ENCODE peak calls at places on chromosome 20, in seven cellular contexts. T is Peyer's patch, F is ovary, P is breast epithelium, D is A549, A is heart left ventricle, J is GM12892. I is an unnamed sample.

GRCh38 chr20:63092660-63093215 is 86.0 kb upstream of the BHLHE23 start:
- DNase-seq in J (no peak), F (no peak), D (no peak), P (no peak), T (peak), A (peak), I (peak)

GRCh38 chr20:62606551-62607201 is 35.6 kb upstream of the SLCO4A1 start:
- DNase-seq in D (no peak), J (no peak), F (peak), A (peak), P (no peak), T (no peak), I (no peak)

GRCh38 chr20:36447101-36447500 is 94.2 kb upstream of the MYL9 start:
- DNase-seq in P (no peak), D (no peak), F (no peak), T (no peak), A (no peak), J (no peak), I (no peak)

GRCh38 chr20:10250902-10251301 is 32.3 kb downstream of the SNAP25 start:
- DNase-seq in T (no peak), F (no peak), J (no peak), D (peak), P (no peak), A (no peak), I (no peak)

GRCh38 chr20:51480507-51481270 is 61.8 kb downstream of the NFATC2 start:
- DNase-seq in J (peak), T (no peak), D (no peak), F (no peak), P (no peak), A (no peak), I (no peak)

GRCh38 chr20:6802227-6802626 is 34.7 kb downstream of the BMP2 start:
- DNase-seq in F (no peak), T (no peak), P (no peak), D (no peak), A (no peak), J (no peak), I (no peak)

GRCh38 chr20:31476648-31477220 is 1.6 kb downstream of the REM1 start:
- DNase-seq in D (no peak), J (no peak), P (no peak), A (no peak), T (no peak), F (no peak), I (no peak)

GRCh38 chr20:2986466-2986865 is 57.0 kb upstream of the GNRH2 start:
- DNase-seq in D (no peak), F (no peak), T (no peak), P (no peak), J (no peak), A (no peak), I (no peak)

GRCh38 chr20:25512709-25513108 is 72.6 kb downstream of the NINL start:
- DNase-seq in A (no peak), D (no peak), P (no peak), T (no peak), F (no peak), J (no peak), I (peak)

GRCh38 chr20:62253398-62253797 is 15.1 kb downstream of the OSBPL2 start:
- DNase-seq in A (no peak), P (no peak), D (no peak), T (no peak), J (no peak), F (no peak), I (no peak)

GRCh38 chr20:46253391-46253790 is 54.9 kb downstream of the CDH22 start:
- DNase-seq in F (no peak), P (no peak), J (no peak), T (peak), D (peak), A (no peak), I (no peak)

GRCh38 chr20:62892348-62893304 is 31.0 kb upstream of the TCFL5 start:
- DNase-seq in D (no peak), J (no peak), F (no peak), A (no peak), T (no peak), P (no peak), I (no peak)

GRCh38 chr20:51768759-51769517 is 748 bp upstream of the ATP9A start:
- DNase-seq in D (no peak), A (no peak), T (no peak), J (no peak), P (no peak), F (peak), I (no peak)

GRCh38 chr20:4925842-4926530 is 75.3 kb downstream of the SLC23A2 start:
- DNase-seq in P (peak), T (no peak), J (no peak), A (peak), D (peak), F (peak), I (peak)

GRCh38 chr20:46789339-46789984 is 80.0 kb downstream of the SLC2A10 start:
- DNase-seq in T (no peak), F (no peak), D (no peak), P (no peak), A (no peak), J (no peak), I (no peak)

GRCh38 chr20:63151554-63152321 is 64.2 kb downstream of the YTHDF1 start:
- DNase-seq in A (peak), T (no peak), F (peak), D (no peak), J (no peak), P (no peak), I (no peak)

GRCh38 chr20:63661959-63662812 is 4.1 kb downstream of the RTEL1 start:
- DNase-seq in J (no peak), D (no peak), F (no peak), P (no peak), T (no peak), A (no peak), I (no peak)

GRCh38 chr20:63357921-63358905 is 2.9 kb downstream of the CHRNA4 start:
- DNase-seq in T (no peak), D (no peak), F (no peak), A (peak), P (no peak), J (no peak), I (no peak)

GRCh38 chr20:61767776-61768494 is 297.7 kb downstream of the TAF4 start:
- DNase-seq in J (no peak), A (no peak), D (no peak), F (no peak), P (no peak), T (no peak), I (no peak)

GRCh38 chr20:7841967-7842301 is 98.3 kb downstream of the HAO1 start:
- DNase-seq in F (no peak), T (no peak), P (no peak), D (peak), A (no peak), J (no peak), I (no peak)

GRCh38 chr20:62427172-62428007 is at the start of gene RBBP8NL:
- DNase-seq in F (no peak), A (no peak), J (no peak), D (no peak), P (peak), T (peak), I (peak)

GRCh38 chr20:21125072-21125848 is 622 bp upstream of the KIZ start:
- DNase-seq in T (peak), F (no peak), D (peak), J (no peak), A (no peak), P (peak), I (peak)

GRCh38 chr20:23187759-23188158 is 101.6 kb upstream of the CD93 start:
- DNase-seq in J (no peak), F (no peak), D (peak), A (no peak), T (no peak), P (no peak), I (peak)

GRCh38 chr20:23189854-23190253 is 103.7 kb upstream of the CD93 start:
- DNase-seq in T (no peak), A (no peak), P (no peak), J (no peak), F (no peak), D (no peak), I (no peak)

GRCh38 chr20:23186808-23187207 is 100.7 kb upstream of the CD93 start:
- DNase-seq in T (no peak), P (no peak), A (no peak), D (no peak), F (no peak), J (no peak), I (no peak)

GRCh38 chr20:23189341-23189740 is 103.2 kb upstream of the CD93 start:
- DNase-seq in T (no peak), A (no peak), J (no peak), P (no peak), D (no peak), F (no peak), I (no peak)

GRCh38 chr20:23188377-23189169 is 102.4 kb upstream of the CD93 start:
- DNase-seq in A (no peak), F (no peak), P (no peak), T (no peak), J (no peak), D (no peak), I (peak)
- TF ChIP-seq POLR2A in A (no peak), F (no peak), P (no peak), T (no peak), J (no peak), D (no peak), I (no peak)

DNA sequence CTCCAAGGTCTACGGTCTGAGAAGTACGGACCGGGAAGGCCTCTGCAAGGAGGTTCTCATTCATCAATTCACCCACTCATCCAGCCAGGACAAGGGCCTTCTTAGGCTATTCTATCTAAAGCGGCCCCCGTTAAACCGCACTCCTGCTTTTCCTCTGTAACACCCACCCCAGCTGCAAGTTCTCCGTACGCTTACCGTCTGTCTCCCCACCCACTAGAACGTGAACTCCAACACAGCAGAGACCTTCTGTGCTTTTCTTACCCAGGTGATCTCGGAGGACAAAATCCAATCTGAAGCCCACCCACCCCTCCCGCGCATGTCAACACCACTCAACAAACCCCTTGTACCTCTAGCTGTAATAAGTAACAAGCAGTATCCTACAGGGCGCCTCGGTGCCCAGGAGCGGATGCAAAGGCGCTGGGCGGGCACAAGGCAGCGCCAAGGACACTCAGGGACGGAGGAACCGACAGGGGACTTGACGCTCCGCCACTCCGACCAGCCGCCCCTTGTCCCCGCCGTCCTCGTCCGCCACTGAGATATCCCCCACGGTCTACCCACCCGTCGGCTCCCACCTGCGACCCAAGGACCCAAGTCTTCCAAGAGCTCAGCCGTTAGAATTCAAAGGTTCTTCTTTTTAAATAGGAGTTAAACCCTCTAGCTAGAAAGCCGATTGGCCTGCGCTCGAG is at the start of gene AURKA:
- DNase-seq in A (no peak), J (no peak), D (peak), F (no peak), P (no peak), T (no peak), I (no peak)
- TF ChIP-seq POLR2A in A (no peak), J (no peak), D (no peak), F (no peak), P (no peak), T (peak), I (no peak)

DNA sequence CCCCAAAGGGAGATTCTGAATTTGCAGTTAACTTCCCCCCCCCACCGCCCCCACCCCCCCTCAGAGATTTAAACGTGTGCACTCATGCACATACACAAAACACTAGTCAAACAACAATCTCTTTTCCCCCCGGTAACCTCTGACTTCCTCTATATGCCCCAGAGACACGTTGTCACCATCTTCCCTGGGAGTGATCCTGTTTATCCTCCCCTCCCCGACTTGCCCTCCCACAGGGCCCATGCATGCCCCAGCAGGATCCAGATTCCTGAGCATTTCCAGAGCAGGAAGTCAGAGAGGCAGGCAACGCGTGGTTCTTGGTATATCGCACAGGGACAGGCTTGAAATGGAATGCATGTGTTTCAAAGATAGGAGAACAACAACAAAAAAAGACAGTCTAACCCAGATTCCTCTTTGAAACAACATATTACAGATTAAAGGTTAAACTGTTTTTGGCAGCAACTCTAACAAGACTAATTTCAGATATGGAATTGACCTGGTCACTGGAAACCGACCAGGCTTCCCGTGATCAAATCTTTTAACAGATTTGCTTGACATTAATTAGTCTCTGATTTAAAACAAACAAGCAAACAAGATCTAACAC is 1.3 kb downstream of the BLCAP start:
- DNase-seq in D (no peak), J (no peak), T (no peak), F (no peak), A (no peak), P (peak), I (no peak)
- TF ChIP-seq POLR2A in D (no peak), J (no peak), T (no peak), F (no peak), A (no peak), P (no peak), I (no peak)

GRCh38 chr20:53681352-53682212 is 87.9 kb upstream of the ZNF217 start:
- DNase-seq in T (no peak), P (no peak), D (no peak), A (no peak), F (no peak), J (no peak), I (no peak)
- TF ChIP-seq POLR2A in T (no peak), P (no peak), D (no peak), A (no peak), F (no peak), J (no peak), I (no peak)

DNA sequence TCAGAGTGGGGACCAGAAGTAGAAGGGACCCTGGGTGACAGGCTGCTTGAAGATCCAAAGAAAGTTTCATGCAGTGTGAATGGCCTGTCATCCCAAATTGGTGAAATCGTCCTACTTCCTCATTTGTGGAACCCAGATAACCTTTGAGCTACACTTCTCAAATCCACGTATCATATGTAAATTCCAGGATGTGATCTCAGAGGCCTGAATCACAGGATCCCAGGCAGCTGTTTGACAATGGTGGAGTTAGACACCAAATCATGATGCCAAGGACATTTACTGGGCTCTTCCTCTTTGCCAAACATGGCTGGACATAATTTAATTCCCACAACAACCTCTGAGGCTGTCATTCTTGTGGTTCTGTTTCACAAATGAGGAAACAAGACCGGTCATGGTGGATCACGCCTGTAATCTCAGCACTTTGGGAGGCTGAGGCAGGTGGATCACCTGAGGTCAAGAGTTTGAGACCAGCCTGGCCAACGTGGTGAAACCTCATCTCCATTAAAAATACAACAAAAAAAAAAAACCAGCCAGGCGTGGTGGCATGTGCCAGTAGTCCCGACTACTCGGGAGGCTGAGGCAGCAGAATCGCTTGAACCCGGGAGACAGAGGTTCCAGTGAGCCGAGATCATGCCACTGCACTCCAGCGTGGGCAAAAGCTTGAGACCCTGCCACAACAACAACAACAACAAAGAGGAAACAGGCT is 39.9 kb upstream of the TTPAL start:
- DNase-seq in D (peak), J (no peak), P (no peak), A (no peak), T (no peak), F (no peak), I (no peak)
- TF ChIP-seq POLR2A in D (no peak), J (no peak), P (no peak), A (no peak), T (no peak), F (no peak), I (no peak)

DNA sequence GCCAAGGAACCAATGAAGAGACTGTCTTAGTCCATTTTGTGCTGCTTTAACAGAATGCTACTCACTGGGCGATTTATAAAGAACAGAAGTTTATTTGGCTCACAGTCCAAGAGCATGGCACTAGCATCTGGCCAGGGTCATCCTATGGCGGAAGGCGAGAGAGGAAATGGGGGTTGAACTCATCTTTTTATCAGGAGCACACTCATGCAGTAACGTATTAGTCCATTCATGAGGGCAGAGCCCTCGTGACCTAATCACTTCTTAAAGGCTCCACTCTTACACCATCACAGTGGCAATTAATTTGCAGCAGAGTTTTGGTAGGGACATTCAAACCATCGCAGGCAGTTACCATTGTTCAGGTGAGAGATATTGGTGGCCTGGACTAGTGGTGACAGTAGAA is 8.5 kb downstream of the ARFGEF2 start:
- DNase-seq in D (no peak), F (no peak), T (no peak), A (no peak), J (no peak), P (no peak), I (no peak)
- TF ChIP-seq POLR2A in D (no peak), F (no peak), T (no peak), A (no peak), J (no peak), P (no peak), I (no peak)

DNA sequence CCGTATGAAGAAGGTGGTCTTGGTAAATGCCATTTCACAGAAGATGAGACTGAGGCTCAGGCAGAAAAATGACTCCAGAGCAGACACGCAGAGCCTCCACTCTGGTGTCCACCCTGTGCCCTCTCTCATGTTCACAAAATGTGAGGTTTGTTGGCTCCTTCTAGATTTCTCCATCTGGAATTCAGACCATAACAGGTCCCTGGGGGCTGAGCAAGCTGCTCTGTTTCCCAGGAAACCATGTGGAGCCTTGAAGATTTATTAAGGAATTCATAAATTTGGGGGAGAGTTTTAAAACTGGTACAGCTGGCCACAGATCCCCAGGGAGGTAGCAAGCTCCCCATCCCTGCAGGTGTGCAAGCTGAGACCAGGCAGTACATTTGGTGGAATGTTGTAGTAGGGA is 38.8 kb upstream of the SIRPA start:
- DNase-seq in F (no peak), J (no peak), T (no peak), P (no peak), D (no peak), A (no peak), I (no peak)
- TF ChIP-seq POLR2A in F (no peak), J (no peak), T (no peak), P (no peak), D (no peak), A (no peak), I (no peak)

I was measured in upper lobe of left lung.